ENCODE peak calls at places on chromosomes 4 and X, in ten cellular contexts. B, J, S, I, V, T, F, O, C and N are unnamed samples.

GRCh38 chr4:81919238-81919637 is 447.5 kb upstream of the RASGEF1B start:
- DNase-seq in O (no peak), T (no peak), C (no peak), I (no peak), B (no peak), F (no peak), V (peak), J (no peak), S (no peak), N (no peak)

GRCh38 chrX:53284684-53285447 is 3.5 kb upstream of the IQSEC2 start:
- DNase-seq in V (peak), B (peak), I (peak), F (peak), C (no peak), J (peak), T (no peak), S (peak), O (no peak), N (peak)

GRCh38 chrX:44871114-44871645 is 1.8 kb upstream of the KDM6A start:
- DNase-seq in S (no peak), F (no peak), B (no peak), J (no peak), O (no peak), C (no peak), V (no peak), T (no peak), I (peak), N (no peak)

GRCh38 chr4:143351149-143351691 is 14.5 kb downstream of the GAB1 start:
- DNase-seq in S (no peak), O (no peak), T (no peak), B (no peak), I (no peak), C (no peak), F (no peak), J (no peak), V (no peak), N (no peak)

GRCh38 chr4:40720931-40721330 is 28.8 kb upstream of the NSUN7 start:
- DNase-seq in T (no peak), V (no peak), J (no peak), O (no peak), S (no peak), I (no peak), C (no peak), F (no peak), B (no peak), N (no peak)

GRCh38 chr4:93684571-93684970 is 144.0 kb upstream of the ATOH1 start:
- DNase-seq in F (no peak), B (no peak), V (no peak), I (no peak), S (no peak), O (no peak), T (no peak), C (no peak), J (no peak), N (no peak)

GRCh38 chr4:132860976-132861375 is 288.1 kb upstream of the PCDH10 start:
- DNase-seq in V (no peak), C (no peak), I (no peak), B (no peak), O (no peak), S (no peak), J (no peak), T (no peak), F (no peak), N (no peak)

GRCh38 chr4:136946307-136946907 is 585.9 kb downstream of the PCDH18 start:
- DNase-seq in B (no peak), S (no peak), C (no peak), V (no peak), O (no peak), T (no peak), J (no peak), I (no peak), F (no peak), N (no peak)

GRCh38 chr4:88211473-88212252 is 53.2 kb upstream of the ABCG2 start:
- DNase-seq in F (peak), I (no peak), B (no peak), S (no peak), J (peak), V (peak), T (peak), C (no peak), O (no peak), N (peak)

GRCh38 chr4:6106156-6106555 is 87.9 kb upstream of the C4orf50 start:
- DNase-seq in F (no peak), T (no peak), I (no peak), C (no peak), O (no peak), J (no peak), S (no peak), B (no peak), V (no peak), N (no peak)

GRCh38 chrX:31508338-31508737 is 436.5 kb upstream of the FTHL17 start:
- DNase-seq in B (no peak), V (no peak), S (no peak), C (no peak), T (no peak), O (no peak), I (no peak), J (no peak), F (no peak), N (no peak)

GRCh38 chr4:44237643-44238042 is 211.0 kb downstream of the KCTD8 start:
- DNase-seq in J (no peak), F (no peak), S (no peak), V (no peak), C (no peak), O (no peak), B (no peak), T (no peak), I (no peak), N (no peak)

GRCh38 chr4:140238353-140239041 is 84.5 kb upstream of the MAML3 start:
- DNase-seq in C (no peak), O (no peak), B (peak), J (peak), I (peak), F (no peak), V (no peak), S (no peak), T (no peak), N (peak)

GRCh38 chrX:92231391-92231790 is 452.2 kb downstream of the PCDH11X start:
- DNase-seq in F (no peak), O (no peak), J (no peak), V (no peak), S (no peak), C (no peak), I (no peak), B (no peak), T (no peak), N (no peak)

GRCh38 chr4:628821-629635 is 3.7 kb downstream of the PDE6B start:
- DNase-seq in B (no peak), I (no peak), V (no peak), F (no peak), O (no peak), J (no peak), T (no peak), C (no peak), S (no peak), N (no peak)